ENCODE peak calls at places on chromosome 17, in six cellular contexts. Y is IMR-90, E is GM23248, R is adipocyte, F is neuronal stem cell, W is mesenchymal stem cell. T is an unnamed sample.

GRCh38 chr17:71313866-71314265 is 807.0 kb upstream of the SOX9 start:
- DNase-seq in Y (no peak), E (peak), R (no peak), F (no peak), W (no peak), T (no peak)

GRCh38 chr17:29390856-29391631 is 881 bp downstream of the TAOK1 start:
- DNase-seq in Y (peak), E (peak), R (peak), F (no peak), W (peak), T (no peak)

GRCh38 chr17:17921192-17922082 is 50.8 kb downstream of the TOM1L2 start:
- DNase-seq in Y (peak), E (peak), R (peak), F (peak), W (peak), T (peak)

GRCh38 chr17:16936536-16937310 is 35.2 kb downstream of the TNFRSF13B start:
- DNase-seq in Y (no peak), E (no peak), R (no peak), F (no peak), W (no peak), T (no peak)

GRCh38 chr17:42230225-42230624 is 35.9 kb upstream of the GHDC start:
- DNase-seq in Y (no peak), E (no peak), R (no peak), F (no peak), W (no peak), T (no peak)

GRCh38 chr17:1480747-1481465 is 11.6 kb downstream of the MYO1C start:
- DNase-seq in Y (peak), E (peak), R (no peak), F (no peak), W (no peak), T (peak)

GRCh38 chr17:50501054-50501453 is 7.2 kb upstream of the MYCBPAP start:
- DNase-seq in Y (no peak), E (peak), R (peak), F (no peak), W (no peak), T (no peak)

GRCh38 chr17:21300601-21301571 is 16.4 kb downstream of the MAP2K3 start:
- DNase-seq in Y (no peak), E (no peak), R (no peak), F (no peak), W (no peak), T (no peak)

GRCh38 chr17:74485841-74486240 is 19.4 kb downstream of the CD300A start:
- DNase-seq in Y (no peak), E (no peak), R (no peak), F (no peak), W (no peak), T (no peak)

GRCh38 chr17:1905190-1905919 is 75.5 kb downstream of the RPA1 start:
- DNase-seq in Y (no peak), E (peak), R (no peak), F (no peak), W (no peak), T (no peak)

GRCh38 chr17:6286239-6286638 is 148.7 kb downstream of the AIPL1 start:
- DNase-seq in Y (no peak), E (no peak), R (no peak), F (no peak), W (no peak), T (no peak)

GRCh38 chr17:2421315-2422147 is 20.7 kb upstream of the MNT start:
- DNase-seq in Y (peak), E (no peak), R (no peak), F (no peak), W (no peak), T (no peak)

GRCh38 chr17:76720211-76720610 is 6.2 kb downstream of the JMJD6 start:
- DNase-seq in Y (no peak), E (no peak), R (no peak), F (no peak), W (no peak), T (no peak)

GRCh38 chr17:50137050-50137449 is 7.1 kb upstream of the SAMD14 start:
- DNase-seq in Y (no peak), E (no peak), R (no peak), F (no peak), W (no peak), T (no peak)

GRCh38 chr17:43006639-43007551 is at the start of gene IFI35:
- DNase-seq in Y (peak), E (peak), R (peak), F (no peak), W (peak), T (peak)

GRCh38 chr17:49616546-49617205 is 41.0 kb downstream of the NXPH3 start:
- DNase-seq in Y (no peak), E (peak), R (peak), F (no peak), W (no peak), T (peak)

GRCh38 chr17:3659541-3660111 is 8.8 kb downstream of the TAX1BP3 start:
- DNase-seq in Y (peak), E (peak), R (peak), F (no peak), W (peak), T (peak)

GRCh38 chr17:40355123-40355803 is 9.3 kb downstream of the GJD3 start:
- DNase-seq in Y (peak), E (peak), R (peak), F (peak), W (peak), T (no peak)

DNA sequence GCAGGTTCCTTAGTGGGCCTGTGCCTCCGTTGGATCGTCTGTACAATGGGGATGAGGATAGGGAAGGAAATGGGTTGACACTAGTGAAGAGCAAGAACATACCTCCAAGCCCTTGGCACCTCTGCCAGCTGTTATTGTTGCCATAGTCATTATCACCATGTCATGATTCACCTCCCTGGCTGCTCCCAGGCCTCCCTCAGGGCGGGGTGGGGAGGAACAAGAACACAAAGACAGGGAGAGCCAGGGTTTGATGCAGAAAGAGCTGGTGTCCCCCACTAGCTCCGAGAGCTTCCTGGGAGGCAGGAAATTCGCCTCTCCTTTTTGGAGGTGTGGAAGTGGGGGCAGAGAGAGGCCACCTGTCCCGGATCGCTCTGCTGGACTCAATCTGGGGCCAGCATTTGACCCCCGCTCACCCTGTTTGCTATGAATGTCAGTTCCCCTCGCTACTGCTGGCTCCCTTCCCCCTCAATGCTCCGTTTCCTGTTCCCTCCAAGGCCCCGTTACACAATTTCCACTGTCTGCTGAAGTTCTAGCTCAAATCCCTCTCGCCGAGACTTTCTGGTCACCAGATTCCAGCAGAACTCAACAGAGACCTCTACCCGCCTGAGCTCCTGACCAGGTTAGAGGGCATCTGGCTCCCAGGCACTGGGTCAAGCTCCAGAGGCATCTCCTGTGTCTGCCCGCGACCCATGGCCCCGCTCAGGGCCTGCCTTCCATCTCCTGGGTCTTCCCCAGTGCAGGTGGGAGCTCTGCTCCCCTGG is 9.1 kb downstream of the TIMP2 start:
- DNase-seq in Y (no peak), E (peak), R (peak), F (no peak), W (peak), T (peak)
- H3K9ac ChIP-seq in Y (peak), E (peak), R (peak), F (no peak), W (peak), T (peak)

GRCh38 chr17:45222273-45222993 is 748 bp downstream of the FMNL1 start:
- DNase-seq in Y (no peak), E (no peak), R (no peak), F (no peak), W (no peak), T (no peak)
- H3K9ac ChIP-seq in Y (peak), E (peak), R (peak), F (no peak), W (peak), T (no peak)

DNA sequence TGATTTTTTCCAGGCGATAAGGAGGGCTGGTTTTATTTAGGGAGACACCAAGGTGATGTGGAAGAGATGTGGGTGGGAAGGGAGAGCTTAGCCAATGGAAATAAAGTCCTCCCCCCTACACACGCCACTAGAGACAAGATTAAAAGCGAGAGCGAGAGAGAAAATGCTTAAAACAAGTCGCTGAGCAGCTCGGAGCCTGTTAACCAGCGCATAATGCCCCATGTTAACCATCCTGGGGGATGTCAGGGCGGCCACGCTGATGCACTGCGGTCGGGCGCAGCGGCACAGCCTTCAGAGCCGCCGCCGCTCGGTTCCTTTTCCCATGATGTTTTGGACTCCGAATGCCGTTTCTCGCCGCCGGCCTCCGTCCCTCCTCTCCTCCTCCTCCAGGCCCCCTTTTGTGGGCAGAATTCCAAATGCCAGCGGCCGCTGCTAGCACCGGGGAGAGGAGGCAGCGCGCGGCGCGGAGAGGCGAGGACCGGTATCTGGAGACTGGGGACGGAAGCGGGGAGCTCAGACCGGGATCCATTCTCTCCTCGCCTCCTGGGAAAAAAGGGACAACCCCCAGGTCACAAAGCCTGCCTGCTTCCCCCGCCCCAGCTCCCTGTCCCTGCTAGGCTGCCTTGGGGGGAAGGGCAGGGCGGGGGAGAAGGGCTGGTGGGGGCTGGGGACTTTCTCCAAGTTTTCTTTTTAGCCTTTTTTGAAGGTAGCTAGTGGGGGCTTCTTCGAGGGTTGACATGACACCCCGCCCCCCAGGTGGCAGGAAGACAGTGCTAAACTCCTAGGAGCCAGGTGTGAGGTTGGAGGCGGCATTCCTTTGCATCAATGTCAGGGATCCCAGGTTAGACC is 98.1 kb upstream of the CCL2 start:
- DNase-seq in Y (no peak), E (peak), R (no peak), F (peak), W (no peak), T (no peak)
- H3K9ac ChIP-seq in Y (no peak), E (no peak), R (no peak), F (peak), W (no peak), T (no peak)

GRCh38 chr17:47843391-47843730 is 2.3 kb upstream of the SCRN2 start:
- DNase-seq in Y (no peak), E (no peak), R (no peak), F (no peak), W (no peak), T (no peak)
- H3K9ac ChIP-seq in Y (no peak), E (no peak), R (no peak), F (no peak), W (no peak), T (no peak)

DNA sequence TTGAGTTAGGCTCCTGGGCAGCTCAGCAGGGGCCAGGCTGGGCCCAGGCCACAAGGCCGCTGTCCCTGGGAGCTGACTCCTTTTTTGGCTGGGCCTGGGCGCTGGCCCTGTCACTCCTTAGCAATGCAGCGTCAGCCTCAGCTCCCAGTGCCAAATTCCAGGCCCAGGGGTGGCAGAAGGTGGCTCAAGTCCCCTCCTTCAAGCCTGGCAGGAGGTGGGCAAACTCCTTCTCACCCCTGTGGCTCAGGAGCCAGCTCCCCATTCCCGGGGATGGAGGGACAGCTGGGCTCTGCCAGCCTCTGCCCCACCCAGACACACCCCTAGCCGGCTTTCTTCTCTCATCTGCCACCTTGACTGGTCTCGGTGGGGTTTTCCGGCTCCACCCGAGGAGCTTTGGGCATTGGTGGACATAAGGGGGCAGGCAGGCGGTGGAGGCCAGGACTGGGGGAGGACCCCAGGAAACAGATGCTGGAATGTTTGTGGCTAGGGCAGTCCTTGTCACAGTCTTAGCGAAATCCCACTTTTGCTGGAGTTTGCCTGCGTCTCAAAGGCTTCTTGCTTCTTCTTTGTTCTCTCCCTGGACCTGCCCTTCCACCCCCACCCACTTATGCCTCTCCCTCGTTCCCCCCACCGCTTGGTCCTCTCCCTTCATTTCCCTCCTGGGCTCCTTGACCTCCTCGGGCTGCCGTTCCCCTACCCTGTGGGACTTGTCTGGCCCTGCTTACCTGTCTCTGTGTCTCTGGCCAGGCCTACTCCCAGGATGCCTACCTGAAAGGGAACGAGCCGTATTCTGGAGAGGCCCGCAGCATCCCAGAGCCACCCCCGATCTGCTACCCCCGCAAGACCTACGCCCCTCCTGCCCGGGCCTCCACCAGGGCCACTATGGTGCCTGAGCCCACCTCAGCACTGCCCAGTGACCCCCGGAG is 37.4 kb downstream of the ARHGAP23 start:
- DNase-seq in Y (peak), E (peak), R (peak), F (no peak), W (no peak), T (no peak)
- H3K9ac ChIP-seq in Y (peak), E (peak), R (peak), F (peak), W (peak), T (peak)

DNA sequence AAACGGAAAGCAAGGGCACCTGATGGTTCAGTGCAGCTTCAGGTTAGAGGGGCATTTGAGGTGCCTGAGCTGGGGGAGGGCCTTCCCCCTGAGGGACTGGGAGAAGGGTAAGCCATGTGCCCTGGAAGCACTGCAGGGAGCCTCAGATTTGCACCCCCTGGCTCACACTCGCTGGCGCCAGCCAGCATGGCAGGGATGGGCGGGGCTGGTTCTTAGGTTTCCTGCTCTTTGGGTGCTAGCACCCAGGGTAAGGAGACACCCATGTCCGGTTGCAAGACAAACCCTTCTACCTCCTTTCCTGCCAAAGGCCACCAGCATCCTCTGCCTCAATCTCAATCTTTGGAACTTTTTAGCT is 2.3 kb upstream of the LIMD2 start:
- DNase-seq in Y (no peak), E (no peak), R (no peak), F (no peak), W (no peak), T (no peak)
- H3K9ac ChIP-seq in Y (no peak), E (no peak), R (no peak), F (no peak), W (no peak), T (no peak)

GRCh38 chr17:66678061-66678460 is 156.9 kb upstream of the CACNG5 start:
- DNase-seq in Y (no peak), E (no peak), R (no peak), F (no peak), W (no peak), T (no peak)

GRCh38 chr17:66675273-66675990 is 159.5 kb upstream of the CACNG5 start:
- DNase-seq in Y (no peak), E (no peak), R (no peak), F (no peak), W (no peak), T (no peak)

GRCh38 chr17:66676421-66676820 is 158.5 kb upstream of the CACNG5 start:
- DNase-seq in Y (no peak), E (peak), R (no peak), F (no peak), W (no peak), T (no peak)

GRCh38 chr17:66677201-66677981 is 157.5 kb upstream of the CACNG5 start:
- DNase-seq in Y (peak), E (peak), R (peak), F (no peak), W (peak), T (peak)

GRCh38 chr17:66675991-66676371 is 158.9 kb upstream of the CACNG5 start:
- DNase-seq in Y (no peak), E (no peak), R (no peak), F (no peak), W (no peak), T (peak)
- H3K9ac ChIP-seq in Y (no peak), E (no peak), R (no peak), F (no peak), W (no peak), T (no peak)

GRCh38 chr17:66466421-66466820 is 164.0 kb downstream of the PRKCA start:
- DNase-seq in Y (no peak), E (no peak), R (no peak), F (no peak), W (no peak), T (no peak)
- H3K9ac ChIP-seq in Y (peak), E (peak), R (peak), F (no peak), W (peak), T (peak)

DNA sequence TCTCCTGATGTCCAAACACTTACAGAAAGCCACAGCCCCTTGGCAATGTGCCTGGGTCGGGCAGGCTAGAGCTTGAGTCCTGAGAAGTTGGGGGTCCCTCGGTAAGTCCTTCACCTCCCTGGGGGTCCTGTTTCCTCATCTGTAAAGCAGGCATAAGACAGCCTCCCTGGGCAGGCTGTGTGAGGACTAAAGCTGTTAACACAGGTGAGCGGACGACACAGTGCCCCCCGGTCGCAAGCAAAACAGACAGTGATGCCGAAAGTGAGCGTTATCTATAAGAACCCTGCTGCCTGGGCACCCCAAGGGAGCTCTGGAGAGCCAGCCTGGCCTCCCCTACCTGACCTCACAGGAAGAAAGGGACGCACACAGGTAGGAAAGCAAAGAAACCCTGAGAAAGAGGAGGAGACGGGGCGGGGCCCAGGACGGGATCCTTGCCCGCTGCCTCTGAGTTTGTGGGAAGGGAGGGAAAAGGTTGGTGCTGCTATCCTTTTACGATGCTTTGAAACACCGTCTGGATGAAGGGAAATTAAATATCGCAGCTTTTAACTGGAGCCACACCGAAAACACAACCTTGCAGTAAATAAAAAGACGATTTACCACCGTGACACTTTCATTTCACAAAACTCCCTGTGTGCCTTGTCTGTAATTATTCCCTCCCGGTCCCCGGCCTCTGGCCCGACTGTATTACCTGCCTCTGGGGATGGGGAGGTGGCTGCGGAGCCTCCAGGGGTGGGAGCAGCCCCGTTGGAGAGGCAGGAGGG is 67.1 kb downstream of the ENGASE start:
- DNase-seq in Y (no peak), E (no peak), R (no peak), F (no peak), W (no peak), T (no peak)
- H3K9ac ChIP-seq in Y (no peak), E (no peak), R (no peak), F (no peak), W (no peak), T (no peak)

T was measured in astrocyte.